ENCODE peak calls at places on chromosomes 6 and 20, in four cellular contexts. J is K562, S is HepG2, D is GM12878. P is an unnamed sample.

GRCh38 chr6:119240257-119241123 is 109.1 kb downstream of the MAN1A1 start:
- DNase-seq in S (no peak), D (no peak), J (no peak), P (no peak)

GRCh38 chr20:63177134-63177784 is 38.7 kb downstream of the YTHDF1 start:
- DNase-seq in S (no peak), J (no peak), D (no peak), P (no peak)

GRCh38 chr6:17281497-17282481 is 628 bp downstream of the RBM24 start:
- DNase-seq in S (no peak), D (no peak), J (no peak), P (no peak)

GRCh38 chr6:108638993-108639392 is 78.3 kb downstream of the FOXO3 start:
- DNase-seq in S (no peak), D (no peak), J (no peak), P (no peak)

GRCh38 chr6:163133691-163134090 is 280.8 kb upstream of the QKI start:
- DNase-seq in D (no peak), J (no peak), S (no peak), P (no peak)

GRCh38 chr20:32485770-32486248 is 99.3 kb downstream of the NOL4L start:
- DNase-seq in S (peak), D (no peak), J (no peak), P (no peak)

GRCh38 chr20:25237610-25238318 is 10.1 kb upstream of the PYGB start:
- DNase-seq in J (peak), S (peak), D (no peak), P (no peak)

GRCh38 chr6:108560463-108561308 is at the start of gene FOXO3:
- DNase-seq in S (peak), J (peak), D (no peak), P (peak)

GRCh38 chr6:168367285-168367720 is 47.7 kb upstream of the DACT2 start:
- DNase-seq in D (no peak), S (no peak), J (no peak), P (no peak)

GRCh38 chr20:44470327-44470726 is 5.3 kb upstream of the TTPAL start:
- DNase-seq in S (no peak), D (no peak), J (no peak), P (no peak)

GRCh38 chr6:118161364-118161763 is 254.3 kb downstream of the SLC35F1 start:
- DNase-seq in J (no peak), D (no peak), S (no peak), P (no peak)

GRCh38 chr20:57807418-57808265 is 97.8 kb upstream of the PMEPA1 start:
- DNase-seq in J (no peak), S (no peak), D (no peak), P (no peak)

GRCh38 chr20:1334761-1335160 is 5.8 kb upstream of the SDCBP2 start:
- DNase-seq in S (peak), J (peak), D (no peak), P (no peak)

GRCh38 chr6:47337519-47337918 is 27.8 kb upstream of the TNFRSF21 start:
- DNase-seq in J (no peak), D (no peak), S (no peak), P (no peak)
- TF ChIP-seq FOXM1 in J (no peak), D (no peak), S (no peak), P (no peak)

DNA sequence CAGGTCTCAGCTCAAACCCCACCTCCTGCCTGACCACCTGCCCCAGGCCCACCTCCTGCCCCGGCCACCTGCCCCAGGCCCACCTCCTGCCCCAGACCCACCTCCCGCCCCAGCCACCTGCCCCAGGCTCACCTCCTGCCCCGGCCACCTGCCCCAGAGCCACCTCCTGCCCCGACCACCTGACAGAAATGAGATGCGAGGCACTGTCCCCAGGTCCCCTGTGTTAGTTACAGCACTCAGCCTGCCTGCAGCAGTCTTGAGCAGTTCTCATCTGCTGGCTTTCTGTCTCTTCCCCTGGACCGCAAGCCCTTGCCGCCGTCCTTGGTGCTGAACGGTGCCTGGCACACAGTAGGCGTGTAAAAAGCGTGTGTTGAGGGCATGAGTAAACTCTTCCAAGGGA is 79.5 kb downstream of the CDH4 start:
- DNase-seq in J (no peak), S (no peak), D (no peak), P (no peak)
- TF ChIP-seq TARDBP in J (no peak), S (no peak), D (no peak), P (no peak)

DNA sequence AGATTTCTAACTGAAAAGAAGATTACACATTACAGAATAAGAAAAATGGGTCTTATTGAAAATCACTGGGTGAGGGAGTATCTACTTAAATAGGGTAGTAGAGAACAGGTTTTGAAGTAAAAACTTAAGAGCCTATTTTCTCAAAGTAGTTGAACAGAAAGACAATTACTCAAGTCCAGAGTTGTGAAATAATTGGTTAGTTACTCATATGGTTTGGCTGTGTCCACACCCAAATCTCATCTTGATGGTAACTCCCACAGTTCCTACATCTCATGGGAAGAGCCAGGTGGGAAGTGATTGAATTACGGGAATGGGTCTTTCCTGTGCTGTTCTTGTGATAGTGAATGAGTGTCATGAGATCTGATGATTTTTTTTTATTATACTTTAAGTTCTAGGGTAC is 1035.3 kb upstream of the GJE1 start:
- DNase-seq in J (no peak), S (no peak), D (no peak), P (no peak)
- TF ChIP-seq SP1 in J (no peak), S (no peak), D (no peak), P (no peak)

GRCh38 chr6:28480253-28480932 is 35.2 kb downstream of the GPX6 start:
- DNase-seq in S (no peak), J (peak), D (no peak), P (no peak)

GRCh38 chr6:28478518-28478917 is 35.2 kb upstream of the ZSCAN23 start:
- DNase-seq in J (no peak), D (no peak), S (no peak), P (no peak)

GRCh38 chr6:28474441-28475219 is 31.3 kb upstream of the ZSCAN23 start:
- DNase-seq in S (peak), D (peak), J (peak), P (peak)
- TF ChIP-seq FOXM1 in S (no peak), D (no peak), J (no peak), P (no peak)

GRCh38 chr6:27582928-27583725 is 110.2 kb upstream of the ZNF184 start:
- DNase-seq in S (peak), D (no peak), J (peak), P (peak)
- TF ChIP-seq TARDBP in S (no peak), D (peak), J (no peak), P (no peak)

GRCh38 chr6:3314176-3314575 is 55.4 kb downstream of the PSMG4 start:
- DNase-seq in J (no peak), D (no peak), S (no peak), P (no peak)
- TF ChIP-seq SP1 in J (no peak), D (no peak), S (no peak), P (no peak)

DNA sequence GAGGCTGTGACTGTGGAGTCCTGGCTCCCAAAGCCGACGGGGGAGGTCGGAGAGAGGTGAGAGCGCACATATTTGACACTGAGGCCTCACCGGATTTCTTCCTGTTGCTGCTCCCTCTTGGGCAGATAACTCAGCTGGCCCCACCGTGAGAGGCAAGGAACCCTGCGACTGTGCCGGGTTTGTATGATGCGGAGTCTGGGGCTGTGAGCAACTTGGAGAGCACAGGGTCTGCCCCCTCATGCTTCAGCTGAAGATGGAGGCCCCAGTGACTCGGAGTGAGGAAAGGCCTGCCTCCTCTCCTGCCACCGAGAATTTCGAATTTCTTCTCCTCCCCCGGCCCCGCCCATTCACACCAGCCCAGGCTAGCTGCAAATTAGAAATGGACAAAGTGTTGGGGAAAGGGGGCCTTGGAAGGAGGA is 160.5 kb downstream of the GRM4 start:
- DNase-seq in D (no peak), J (no peak), S (no peak), P (no peak)
- TF ChIP-seq FOXM1 in D (no peak), J (no peak), S (no peak), P (no peak)

GRCh38 chr6:4582506-4582905 is 193.7 kb upstream of the CDYL start:
- DNase-seq in S (no peak), D (no peak), J (no peak), P (no peak)

GRCh38 chr6:4583026-4583425 is 193.2 kb upstream of the CDYL start:
- DNase-seq in D (no peak), S (no peak), J (no peak), P (no peak)

GRCh38 chr6:4584801-4585200 is 191.4 kb upstream of the CDYL start:
- DNase-seq in S (no peak), D (no peak), J (no peak), P (no peak)

GRCh38 chr6:4580361-4580760 is 195.8 kb upstream of the CDYL start:
- DNase-seq in J (no peak), D (no peak), S (no peak), P (no peak)

DNA sequence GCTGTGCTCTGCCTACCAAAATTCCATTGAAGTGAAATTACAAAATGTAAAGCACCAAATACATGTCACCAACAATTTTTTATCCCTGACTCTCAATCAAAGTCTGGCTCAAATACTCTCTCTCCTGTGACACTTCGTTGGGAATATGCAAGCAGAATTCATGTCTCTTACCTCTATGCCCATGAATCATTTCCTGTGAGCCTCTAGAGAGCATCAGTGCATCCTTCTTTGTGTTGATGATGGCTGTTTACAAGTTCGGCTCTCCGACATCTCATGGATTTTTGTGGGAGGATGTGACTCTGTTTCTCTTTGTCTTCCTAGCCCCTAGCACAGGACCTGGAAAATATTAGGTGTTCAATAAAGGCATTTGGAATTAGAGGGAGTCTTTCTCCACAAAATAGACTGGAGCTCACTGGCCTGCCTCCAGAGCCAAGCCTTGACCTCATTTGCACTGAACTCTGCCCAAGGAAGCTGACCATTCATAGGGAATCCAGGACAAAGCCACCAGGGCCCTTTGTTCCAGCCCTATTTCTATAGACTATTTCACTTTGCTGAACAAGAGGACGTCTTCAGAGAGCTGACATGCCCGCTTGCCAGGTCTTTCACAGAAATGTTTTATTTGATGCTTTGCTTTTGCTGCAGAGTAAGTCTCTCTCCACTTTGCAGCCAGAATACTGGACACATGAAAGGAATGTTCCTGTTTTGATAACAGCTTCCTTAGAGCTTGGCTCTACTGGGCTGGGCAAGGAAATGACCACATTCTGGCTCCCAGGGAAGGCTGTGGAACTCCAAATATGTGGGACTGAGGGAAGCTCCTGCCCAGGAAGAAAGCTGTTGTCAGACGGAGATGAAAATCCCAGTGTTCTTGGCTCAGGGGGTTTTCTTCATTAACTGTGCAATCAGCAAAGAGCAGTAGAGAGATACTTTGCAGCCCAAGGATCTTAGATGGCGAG is 194.5 kb upstream of the CDYL start:
- DNase-seq in S (no peak), D (no peak), J (no peak), P (no peak)
- TF ChIP-seq TARDBP in S (no peak), D (no peak), J (no peak), P (no peak)

DNA sequence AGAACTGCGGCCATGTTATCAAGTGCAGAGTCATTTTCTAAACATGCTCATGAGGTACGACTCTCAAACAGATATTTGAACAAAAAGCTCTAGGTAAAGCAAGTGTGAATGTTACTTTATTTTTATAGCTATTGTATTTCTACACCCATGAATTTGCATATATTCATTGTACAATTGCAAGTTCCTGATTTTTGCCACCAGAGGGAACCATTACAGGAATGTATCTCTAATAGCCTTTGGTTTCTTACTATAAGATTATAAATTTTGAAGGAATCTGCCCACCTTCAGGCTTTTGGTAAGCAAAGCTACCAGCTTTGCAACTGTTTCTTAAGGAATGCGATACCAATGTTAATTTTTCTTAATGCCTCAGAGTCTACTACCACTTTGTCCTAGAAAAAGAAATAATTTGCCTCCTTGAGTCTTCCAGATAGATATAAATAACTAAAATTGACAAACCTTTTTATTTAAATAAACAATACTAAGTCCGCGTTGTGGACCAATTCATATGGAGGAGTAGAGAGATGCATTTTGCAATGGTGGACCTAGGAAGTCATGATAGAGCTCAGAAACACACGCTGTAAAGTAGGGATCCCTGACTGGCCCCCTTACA is 125.4 kb upstream of the SAMD5 start:
- DNase-seq in J (peak), D (no peak), S (peak), P (peak)
- TF ChIP-seq SP1 in J (no peak), D (no peak), S (no peak), P (no peak)

GRCh38 chr6:55957961-55958422 is 82.6 kb upstream of the BMP5 start:
- DNase-seq in J (no peak), S (no peak), D (no peak), P (no peak)
- TF ChIP-seq FOXM1 in J (no peak), S (no peak), D (no peak), P (no peak)

P was measured in HEK293T.